ENCODE peak calls at places on chromosomes 3 and 15, in seven cellular contexts. B is K562, S is IMR-90, C is GM23338, F is neural progenitor cell, Q is PC-9, Y is neuronal stem cell. A is an unnamed sample.

GRCh38 chr15:33296856-33297255 is 13.9 kb upstream of the RYR3 start:
- DNase-seq in Q (no peak), C (no peak), B (no peak), S (no peak), Y (no peak), F (no peak), A (no peak)

GRCh38 chr3:16079519-16079918 is 95.0 kb upstream of the GALNT15 start:
- DNase-seq in S (peak), Y (no peak), C (no peak), F (no peak), Q (no peak), B (no peak), A (no peak)

GRCh38 chr3:184525337-184526157 is 36.0 kb upstream of the EPHB3 start:
- DNase-seq in C (peak), F (peak), B (no peak), S (no peak), Q (no peak), Y (peak), A (no peak)

GRCh38 chr3:78177780-78178179 is 1137.9 kb downstream of the ROBO2 start:
- DNase-seq in B (no peak), Y (no peak), S (no peak), Q (no peak), C (no peak), F (no peak), A (no peak)

GRCh38 chr15:47717036-47717611 is at the start of gene SEMA6D:
- DNase-seq in B (peak), F (peak), Q (no peak), S (peak), C (peak), Y (peak), A (no peak)

GRCh38 chr3:150764607-150765366 is 1.8 kb upstream of the SIAH2 start:
- DNase-seq in Q (no peak), S (no peak), F (no peak), Y (no peak), B (no peak), C (no peak), A (peak)

GRCh38 chr3:125024817-125025216 is 31.0 kb downstream of the HEG1 start:
- DNase-seq in S (no peak), Y (no peak), C (no peak), Q (no peak), B (no peak), F (no peak), A (no peak)

GRCh38 chr15:73374599-73374998 is 5.8 kb upstream of the HCN4 start:
- DNase-seq in F (no peak), Q (no peak), B (no peak), C (no peak), S (no peak), Y (no peak), A (no peak)

GRCh38 chr15:58357529-58358476 is 74.0 kb upstream of the LIPC start:
- DNase-seq in S (peak), B (no peak), Q (no peak), F (no peak), Y (no peak), C (peak), A (no peak)

GRCh38 chr3:13424865-13425605 is 4.9 kb upstream of the NUP210 start:
- DNase-seq in S (no peak), C (no peak), F (no peak), Y (no peak), B (peak), Q (no peak), A (no peak)

GRCh38 chr15:97941572-97941971 is 18.9 kb upstream of the ARRDC4 start:
- DNase-seq in S (no peak), Q (no peak), Y (no peak), C (no peak), F (no peak), B (no peak), A (no peak)

GRCh38 chr15:60155661-60156060 is 151.6 kb downstream of the FOXB1 start:
- DNase-seq in F (no peak), B (no peak), Y (no peak), Q (no peak), S (peak), C (no peak), A (no peak)

GRCh38 chr3:11774296-11774877 is 72.3 kb downstream of the TAMM41 start:
- DNase-seq in F (peak), B (peak), S (peak), Q (no peak), C (peak), Y (peak), A (peak)

GRCh38 chr15:85430406-85431204 is 50.2 kb downstream of the AKAP13 start:
- DNase-seq in F (peak), B (no peak), C (no peak), Y (no peak), S (no peak), Q (no peak), A (no peak)

GRCh38 chr3:28575100-28575747 is 226.6 kb upstream of the AZI2 start:
- DNase-seq in Y (peak), B (no peak), C (peak), F (peak), Q (no peak), S (no peak), A (no peak)

GRCh38 chr3:136396916-136397315 is 146.8 kb downstream of the PCCB start:
- DNase-seq in Y (no peak), S (peak), F (no peak), Q (no peak), B (no peak), C (no peak), A (no peak)

GRCh38 chr3:194925614-194926013 is 239.9 kb downstream of the FAM43A start:
- DNase-seq in Q (no peak), B (no peak), F (no peak), C (peak), Y (no peak), S (no peak), A (no peak)

GRCh38 chr15:40047413-40048154 is 8.6 kb upstream of the SRP14 start:
- DNase-seq in Y (no peak), F (no peak), B (no peak), S (peak), Q (peak), C (no peak), A (no peak)

GRCh38 chr3:114035896-114036295 is 20.4 kb downstream of the CCDC191 start:
- DNase-seq in C (no peak), F (no peak), Y (no peak), B (no peak), S (no peak), Q (no peak), A (no peak)

GRCh38 chr15:71588746-71589145 is 221.6 kb upstream of the NR2E3 start:
- DNase-seq in Y (no peak), S (peak), C (peak), F (no peak), B (no peak), Q (no peak), A (no peak)

DNA sequence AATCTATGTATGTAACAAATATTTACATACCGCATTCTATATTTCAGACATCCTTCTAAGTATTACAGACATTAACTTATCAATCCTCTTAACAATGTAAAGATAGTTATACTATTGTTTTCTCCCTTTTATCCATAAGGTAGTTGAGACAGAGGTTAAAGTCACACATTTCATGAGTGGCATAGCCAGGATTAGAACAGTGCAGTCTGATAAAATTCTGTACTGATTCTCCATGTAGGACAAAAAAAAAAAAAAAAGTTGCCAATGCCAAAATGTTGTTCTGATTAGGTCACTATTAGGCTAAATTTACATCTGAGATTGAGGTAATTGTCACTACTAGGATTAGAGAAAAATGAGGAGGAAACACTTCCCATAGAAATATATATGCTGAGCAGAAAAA is 629.2 kb downstream of the OTOL1 start:
- DNase-seq in Q (no peak), B (no peak), Y (no peak), S (no peak), C (no peak), F (no peak), A (no peak)
- H3K4me2 ChIP-seq in Q (no peak), B (no peak), Y (no peak), S (no peak), C (no peak), F (no peak), A (no peak)

GRCh38 chr15:66864086-66864830 is 162.2 kb downstream of the SMAD6 start:
- DNase-seq in Y (no peak), Q (no peak), S (no peak), F (no peak), C (no peak), B (no peak), A (no peak)

GRCh38 chr15:66862111-66862815 is 160.2 kb downstream of the SMAD6 start:
- DNase-seq in F (no peak), C (peak), Y (no peak), B (no peak), Q (no peak), S (no peak), A (no peak)

GRCh38 chr15:66862878-66863335 is 160.9 kb downstream of the SMAD6 start:
- DNase-seq in B (peak), Y (peak), C (peak), Q (peak), F (peak), S (peak), A (peak)

GRCh38 chr15:66864871-66865281 is 162.8 kb downstream of the SMAD6 start:
- DNase-seq in S (no peak), C (no peak), F (no peak), Q (no peak), Y (no peak), B (no peak), A (no peak)

DNA sequence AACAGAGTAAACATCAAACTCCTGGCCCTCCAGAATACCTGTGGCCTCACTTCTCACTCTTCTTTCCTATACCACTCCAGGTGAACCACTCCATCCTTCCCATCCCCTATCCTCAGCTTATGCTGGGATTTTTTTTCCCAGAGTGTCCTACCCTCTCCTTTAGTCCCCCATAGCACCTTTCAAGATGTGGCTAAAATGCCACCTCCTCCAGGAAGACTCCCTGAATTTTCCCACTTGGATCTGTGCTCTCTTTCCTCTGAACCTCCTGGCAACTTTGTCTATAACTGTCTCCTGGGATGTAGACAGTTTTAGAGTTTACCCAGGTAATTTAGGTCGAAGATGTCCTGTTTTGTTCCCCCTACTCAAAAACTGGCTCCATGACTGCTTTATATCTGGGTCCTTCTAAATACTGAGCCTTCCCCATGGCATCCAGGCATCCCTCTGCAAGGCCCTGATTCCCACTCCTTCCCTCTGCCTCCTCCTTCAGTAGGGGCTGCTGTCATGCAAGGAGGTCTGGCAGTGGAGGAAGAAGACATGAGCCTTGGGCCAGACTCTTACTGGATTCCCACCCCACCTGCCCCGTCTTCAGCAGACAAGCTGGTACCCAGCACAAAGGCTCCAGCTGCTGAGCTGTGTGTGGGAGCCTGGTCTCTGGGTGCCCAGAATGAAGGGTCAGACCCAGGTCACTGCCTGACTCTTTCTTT is 161.5 kb downstream of the SMAD6 start:
- DNase-seq in B (no peak), Y (no peak), C (no peak), F (no peak), Q (no peak), S (no peak), A (no peak)
- H3K4me2 ChIP-seq in B (no peak), Y (no peak), C (no peak), F (no peak), Q (no peak), S (no peak), A (no peak)

GRCh38 chr15:42058791-42059190 is 35.6 kb downstream of the PLA2G4D start:
- DNase-seq in S (no peak), F (no peak), Q (no peak), C (no peak), B (no peak), Y (no peak), A (no peak)

GRCh38 chr15:42060477-42060763 is 33.9 kb downstream of the PLA2G4D start:
- DNase-seq in Y (no peak), C (no peak), Q (no peak), B (no peak), S (no peak), F (no peak), A (no peak)

GRCh38 chr15:42056934-42057743 is 36.3 kb upstream of the PLA2G4E start:
- DNase-seq in Q (peak), B (peak), Y (peak), S (peak), C (peak), F (peak), A (peak)

GRCh38 chr15:42059661-42060476 is 34.5 kb downstream of the PLA2G4D start:
- DNase-seq in S (peak), F (peak), C (peak), Q (no peak), Y (peak), B (peak), A (peak)

GRCh38 chr15:42057744-42058646 is 36.4 kb downstream of the PLA2G4D start:
- DNase-seq in B (no peak), Q (peak), S (no peak), F (no peak), C (no peak), Y (no peak), A (no peak)
- H3K4me2 ChIP-seq in B (peak), Q (peak), S (no peak), F (no peak), C (no peak), Y (peak), A (no peak)

DNA sequence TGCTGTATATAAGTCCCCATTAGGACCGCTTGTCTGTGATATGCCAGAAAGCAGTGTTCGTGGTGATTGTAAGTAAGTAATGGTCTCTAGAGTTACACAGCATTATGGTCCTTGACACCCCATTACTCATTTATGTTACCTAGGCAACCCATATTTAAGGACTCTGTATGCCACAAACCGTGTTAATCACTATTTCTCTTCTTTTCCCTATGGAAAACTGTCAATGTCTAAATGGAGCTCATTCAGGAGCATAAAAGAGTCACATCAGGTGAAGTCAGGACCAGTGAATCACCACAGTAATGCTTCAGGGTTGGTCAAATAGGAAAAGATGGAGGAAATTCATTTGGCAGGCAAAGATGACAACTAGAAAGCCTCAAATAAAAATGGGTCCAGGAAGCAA is 146.6 kb upstream of the PEX5L start:
- DNase-seq in Q (no peak), Y (no peak), B (no peak), C (no peak), S (no peak), F (no peak), A (no peak)
- H3K4me2 ChIP-seq in Q (no peak), Y (no peak), B (no peak), C (no peak), S (no peak), F (no peak), A (no peak)

GRCh38 chr15:46518381-46518780 is 883.6 kb downstream of the SQOR start:
- DNase-seq in B (no peak), C (no peak), F (no peak), Y (no peak), Q (no peak), S (no peak), A (no peak)
- H3K4me2 ChIP-seq in B (no peak), C (no peak), F (no peak), Y (no peak), Q (no peak), S (no peak), A (no peak)

DNA sequence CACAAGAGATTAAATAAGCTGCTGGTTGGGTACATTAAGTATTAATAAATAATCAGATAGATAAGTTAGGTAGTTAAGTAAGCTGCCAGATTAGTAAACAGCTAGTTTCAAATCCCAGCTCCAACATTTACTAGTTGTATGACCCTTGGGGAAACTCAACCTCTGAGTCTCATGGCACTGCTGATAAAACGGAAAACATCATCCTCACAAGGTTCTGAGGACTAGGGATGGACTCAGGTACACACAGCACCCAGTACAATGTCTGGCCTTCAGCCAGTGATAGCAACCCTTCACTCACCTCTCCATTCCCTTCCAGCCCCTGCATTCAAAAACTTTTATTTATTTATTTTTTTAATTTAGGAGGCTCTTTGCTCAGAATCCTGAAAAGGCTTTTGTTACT is 32.3 kb downstream of the B3GNT5 start:
- DNase-seq in F (no peak), C (no peak), Q (no peak), Y (no peak), B (no peak), S (no peak), A (no peak)
- H3K4me2 ChIP-seq in F (no peak), C (no peak), Q (peak), Y (no peak), B (no peak), S (no peak), A (peak)

GRCh38 chr15:56718560-56718959 is 14.7 kb downstream of the ZNF280D start:
- DNase-seq in Y (no peak), Q (no peak), F (peak), B (no peak), S (no peak), C (peak), A (peak)
- H3K4me2 ChIP-seq in Y (no peak), Q (no peak), F (peak), B (no peak), S (no peak), C (peak), A (peak)

GRCh38 chr3:66036586-66037061 is 2.1 kb downstream of the MAGI1 start:
- DNase-seq in C (peak), F (peak), Q (no peak), Y (no peak), S (peak), B (no peak), A (no peak)

GRCh38 chr3:66031102-66031698 is 7.5 kb downstream of the MAGI1 start:
- DNase-seq in F (no peak), S (peak), Q (no peak), B (no peak), C (no peak), Y (no peak), A (no peak)

GRCh38 chr3:66035763-66036477 is 2.8 kb downstream of the MAGI1 start:
- DNase-seq in Q (peak), F (peak), C (peak), B (no peak), S (no peak), Y (peak), A (no peak)

GRCh38 chr3:66037330-66037985 is 1.3 kb downstream of the MAGI1 start:
- DNase-seq in S (peak), Q (peak), Y (no peak), F (peak), C (peak), B (peak), A (no peak)

DNA sequence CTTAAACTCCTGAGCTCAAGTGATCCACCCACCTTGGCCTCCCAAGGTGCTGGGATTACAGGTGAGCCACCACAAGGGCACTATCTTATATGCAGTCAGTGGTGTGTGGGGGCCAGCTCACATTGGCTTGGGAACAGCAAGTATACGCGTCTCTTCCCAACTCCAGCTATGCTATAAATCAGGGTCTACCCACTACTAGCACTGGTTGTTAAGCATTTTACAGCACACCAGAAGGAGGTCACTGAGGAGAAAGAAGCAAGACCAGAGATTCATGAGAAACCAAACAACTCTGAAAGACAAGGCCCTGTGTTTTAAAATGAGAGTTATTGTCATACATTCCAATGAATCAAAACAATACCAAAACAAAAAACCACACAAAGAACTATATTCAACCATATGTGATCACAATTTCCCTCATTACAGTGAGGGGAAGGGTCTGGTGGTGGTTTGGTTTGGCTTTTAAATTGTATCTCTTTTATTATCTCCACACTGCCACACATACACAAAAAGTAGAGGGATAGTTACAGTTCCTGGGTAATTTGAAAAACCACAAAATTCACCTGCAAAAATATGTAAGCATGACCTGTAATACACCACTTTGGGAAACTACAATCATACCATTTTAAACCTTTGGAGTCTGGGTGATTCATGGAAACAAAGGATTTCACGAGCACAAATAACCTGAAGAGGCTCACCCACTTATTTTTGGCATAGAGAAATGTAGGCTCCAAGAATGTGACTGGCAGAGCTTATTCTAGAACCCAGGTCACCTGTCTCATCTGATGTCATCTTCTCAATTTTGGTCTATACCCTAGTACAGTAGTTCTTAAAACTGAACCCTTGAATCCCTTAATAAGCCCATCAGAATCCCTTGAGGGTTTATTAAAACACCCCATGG is 5.2 kb downstream of the MAGI1 start:
- DNase-seq in B (no peak), Y (no peak), Q (no peak), C (no peak), F (no peak), S (no peak), A (no peak)
- H3K4me2 ChIP-seq in B (no peak), Y (no peak), Q (no peak), C (no peak), F (no peak), S (no peak), A (no peak)

A was measured in Karpas-422.